ENCODE peak calls at places on chromosomes 5 and 9, in six cellular contexts. K is PC-3, Z is LNCaP clone FGC, F is HFFc6, O is heart left ventricle, X is lung. I is an unnamed sample.

GRCh38 chr9:121718501-121718900 is 67.1 kb downstream of the DAB2IP start:
- DNase-seq in F (no peak), X (no peak), O (no peak), K (no peak), Z (no peak), I (no peak)

GRCh38 chr9:137453643-137454081 is 5.5 kb downstream of the NSMF start:
- DNase-seq in Z (peak; percentile 41), X (peak; percentile 78), O (peak; percentile 82), F (peak; percentile 27), K (peak; percentile 19), I (no peak)

GRCh38 chr9:114538241-114538640 is 33.0 kb upstream of the WHRN start:
- DNase-seq in O (no peak), X (no peak), K (peak; percentile 15), F (no peak), Z (no peak), I (no peak)

GRCh38 chr5:137621861-137622823 is 113.7 kb downstream of the KLHL3 start:
- DNase-seq in O (peak; percentile 86), X (no peak), F (peak; percentile 93), K (peak; percentile 81), Z (no peak), I (peak; percentile 27)

GRCh38 chr5:43369651-43370050 is 42.5 kb downstream of the CCL28 start:
- DNase-seq in O (no peak), X (no peak), K (no peak), F (no peak), Z (no peak), I (no peak)

GRCh38 chr5:178531786-178532185 is 58.4 kb downstream of the COL23A1 start:
- DNase-seq in F (no peak), X (no peak), O (no peak), Z (no peak), K (no peak), I (no peak)

GRCh38 chr5:155522540-155522939 is 509.0 kb downstream of the KIF4B start:
- DNase-seq in X (no peak), F (no peak), Z (no peak), K (no peak), O (no peak), I (no peak)

GRCh38 chr5:181098642-181099452 is 32.1 kb downstream of the OR2V1 start:
- DNase-seq in F (no peak), X (no peak), Z (no peak), K (no peak), O (no peak), I (no peak)

GRCh38 chr9:125435776-125436612 is 174.4 kb downstream of the GAPVD1 start:
- DNase-seq in F (no peak), X (no peak), K (no peak), O (peak; percentile 15), Z (no peak), I (no peak)

GRCh38 chr9:2411459-2412215 is 209.9 kb upstream of the VLDLR start:
- DNase-seq in O (no peak), K (peak; percentile 12), F (peak; percentile 69), X (no peak), Z (no peak), I (no peak)

GRCh38 chr5:123455640-123456039 is 32.4 kb upstream of the CEP120 start:
- DNase-seq in K (no peak), F (no peak), X (no peak), Z (no peak), O (no peak), I (no peak)
- TF ChIP-seq CTCF in K (peak; percentile 14), F (no peak), X (no peak), Z (no peak), O (no peak), I (peak; percentile 63)

DNA sequence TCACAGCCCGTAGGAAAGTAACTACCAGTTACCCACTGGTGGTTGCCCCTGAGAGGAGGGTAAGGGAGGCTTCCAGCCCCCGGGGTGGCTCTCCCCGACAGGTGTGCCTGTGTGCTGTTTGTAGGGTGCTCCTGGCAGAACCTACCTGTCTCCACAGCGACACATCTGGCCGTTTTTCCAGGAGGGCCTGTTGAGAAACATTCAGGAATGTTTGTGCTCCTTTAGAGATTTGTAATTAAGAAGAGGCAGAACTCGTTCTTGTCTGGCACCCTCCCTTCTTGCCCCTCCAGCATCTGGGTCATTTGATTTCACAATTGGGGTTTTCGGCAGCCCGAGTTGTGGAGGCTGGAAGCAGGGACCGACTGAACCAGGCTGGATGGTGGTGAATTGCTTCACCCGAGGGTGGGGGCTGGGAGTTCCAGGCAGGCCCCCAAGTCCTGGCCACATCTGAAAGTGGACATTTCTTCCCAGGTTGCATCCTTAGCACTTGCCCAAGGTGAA is 74.2 kb downstream of the WWC1 start:
- DNase-seq in F (peak; percentile 6), Z (no peak), K (peak; percentile 75), O (no peak), X (peak; percentile 81), I (no peak)
- TF ChIP-seq CTCF in F (peak; percentile 13), Z (peak; percentile 66), K (peak; percentile 71), O (no peak), X (no peak), I (no peak)

GRCh38 chr9:128152781-128153116 is 3.5 kb downstream of the LCN2 start:
- DNase-seq in Z (no peak), F (no peak), X (no peak), O (peak; percentile 13), K (no peak), I (no peak)

GRCh38 chr9:128153117-128153946 is 4.1 kb downstream of the LCN2 start:
- DNase-seq in O (no peak), Z (no peak), F (no peak), K (no peak), X (no peak), I (no peak)

GRCh38 chr9:128150594-128151342 is 1.5 kb downstream of the LCN2 start:
- DNase-seq in X (no peak), O (peak; percentile 48), Z (no peak), F (no peak), K (no peak), I (no peak)

GRCh38 chr9:128151343-128152132 is 2.3 kb downstream of the LCN2 start:
- DNase-seq in F (no peak), Z (no peak), X (no peak), K (no peak), O (peak; percentile 14), I (no peak)

DNA sequence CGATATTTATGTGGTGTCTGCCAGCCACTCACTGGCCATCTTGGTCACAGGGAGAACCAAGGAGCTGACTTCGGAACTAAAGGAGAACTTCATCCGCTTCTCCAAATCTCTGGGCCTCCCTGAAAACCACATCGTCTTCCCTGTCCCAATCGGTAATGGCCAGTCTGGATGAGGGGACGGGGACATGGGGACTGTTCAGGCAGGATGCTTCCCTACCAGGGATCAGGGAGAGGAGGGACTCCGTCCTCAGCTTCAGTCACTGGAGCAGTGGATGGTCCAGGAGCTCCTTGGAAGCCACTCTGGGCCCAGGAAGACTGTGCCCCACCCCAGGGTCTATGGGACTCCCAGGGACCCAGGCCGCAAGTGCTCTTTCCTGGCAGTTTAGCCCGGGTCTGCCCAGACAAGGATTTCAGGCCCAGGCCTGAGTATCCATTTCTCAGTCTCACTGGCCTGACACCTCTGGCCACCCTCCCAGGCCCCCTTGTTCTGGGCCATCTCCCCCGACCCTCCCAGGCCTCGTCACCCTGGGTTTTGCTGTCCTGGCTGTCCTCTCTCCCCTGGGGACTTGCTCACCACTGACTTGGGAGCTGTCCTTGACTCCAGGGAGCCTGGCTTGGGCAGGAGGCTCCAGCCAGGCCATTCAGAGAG is 3.0 kb downstream of the LCN2 start:
- DNase-seq in Z (no peak), K (no peak), O (peak; percentile 22), F (no peak), X (no peak), I (no peak)
- TF ChIP-seq CTCF in Z (no peak), K (no peak), O (no peak), F (no peak), X (no peak), I (no peak)

GRCh38 chr5:136061630-136062381 is 33.0 kb downstream of the TGFBI start:
- DNase-seq in X (no peak), K (no peak), F (no peak), Z (no peak), O (no peak), I (no peak)

GRCh38 chr5:136065588-136065987 is 36.8 kb downstream of the TGFBI start:
- DNase-seq in Z (no peak), F (no peak), O (no peak), K (no peak), X (no peak), I (no peak)

GRCh38 chr5:136062563-136063274 is 33.9 kb downstream of the TGFBI start:
- DNase-seq in O (no peak), Z (peak; percentile 52), F (peak; percentile 57), K (peak; percentile 74), X (no peak), I (peak; percentile 16)

GRCh38 chr5:136064510-136064909 is 35.7 kb downstream of the TGFBI start:
- DNase-seq in Z (no peak), K (peak; percentile 15), X (no peak), O (no peak), F (no peak), I (no peak)

DNA sequence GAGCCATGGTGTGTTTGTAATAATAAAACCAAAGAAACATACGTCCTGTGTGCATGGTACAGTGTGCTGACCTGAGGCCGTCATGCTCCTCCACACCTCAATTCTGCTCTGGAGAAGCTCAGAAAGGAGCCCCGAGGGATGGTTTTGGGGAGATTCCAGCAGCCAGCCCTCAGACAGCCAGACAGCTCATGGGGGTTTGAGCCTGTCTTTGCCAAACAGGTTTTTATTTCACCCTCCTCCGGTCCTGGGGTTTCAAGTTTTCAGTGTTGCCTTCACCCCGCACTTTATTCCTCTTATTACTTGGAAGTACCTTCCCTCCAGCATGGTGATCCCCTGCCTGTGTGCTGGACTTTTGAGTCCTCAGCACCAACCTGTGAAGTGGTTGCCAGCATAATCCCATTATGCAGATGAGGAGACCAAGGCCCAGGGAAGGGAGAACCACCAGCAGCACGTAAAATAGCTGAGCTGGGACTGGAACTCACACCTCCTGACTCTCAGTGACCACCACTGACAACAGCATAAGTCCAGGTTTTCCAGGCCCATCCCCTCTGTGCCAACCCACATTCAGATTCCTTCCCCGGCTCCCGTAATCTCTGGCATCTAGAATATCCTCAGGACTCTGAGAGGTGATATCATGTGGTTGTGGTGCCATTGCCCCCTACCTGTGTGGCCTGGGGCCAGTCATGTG is 35.1 kb downstream of the TGFBI start:
- DNase-seq in O (no peak), K (no peak), X (no peak), Z (no peak), F (no peak), I (peak; percentile 34)
- TF ChIP-seq CTCF in O (no peak), K (no peak), X (no peak), Z (no peak), F (no peak), I (no peak)

DNA sequence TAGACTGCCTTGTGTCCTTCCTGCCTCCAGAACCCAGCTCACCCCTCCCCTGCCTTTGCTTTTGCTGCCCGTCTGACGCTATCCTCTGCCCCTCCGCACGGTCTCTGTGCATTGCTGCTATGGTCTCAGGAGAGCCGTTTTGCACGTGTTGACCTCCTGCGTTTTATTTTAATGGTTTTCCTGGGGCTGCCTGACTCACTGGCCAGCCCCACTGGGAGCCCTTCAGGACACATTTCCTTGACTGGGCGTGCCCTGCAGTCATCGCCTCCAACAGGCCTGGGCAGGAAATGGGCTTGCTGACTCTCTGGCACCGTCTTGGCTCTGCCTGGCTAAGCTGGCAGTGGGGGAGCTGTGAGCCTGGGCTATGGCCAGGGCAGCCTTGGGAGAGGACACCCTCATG is 17.9 kb upstream of the ASS1 start:
- DNase-seq in F (peak; percentile 47), X (no peak), O (peak; percentile 66), K (peak; percentile 77), Z (no peak), I (no peak)
- TF ChIP-seq CTCF in F (peak; percentile 10), X (no peak), O (no peak), K (no peak), Z (no peak), I (no peak)